ENCODE peak calls at places on chromosomes 5 and 9, in six cellular contexts. D, H, C, G, I and T are unnamed samples.

GRCh38 chr9:136157477-136158265 is 39.0 kb upstream of the TMEM250 start:
- DNase-seq in C (no peak), I (peak), H (no peak), G (no peak), D (no peak), T (no peak)

GRCh38 chr5:74992791-74993190 is 59.6 kb downstream of the GCNT4 start:
- DNase-seq in I (no peak), D (no peak), C (no peak), H (no peak), G (no peak), T (no peak)

GRCh38 chr9:123550797-123551196 is 194.8 kb downstream of the CRB2 start:
- DNase-seq in H (no peak), G (no peak), I (peak), C (no peak), D (no peak), T (no peak)

GRCh38 chr5:154042751-154043150 is 4.0 kb downstream of the MFAP3 start:
- DNase-seq in C (no peak), G (no peak), D (no peak), I (no peak), H (no peak), T (no peak)

GRCh38 chr9:6605202-6605601 is 40.3 kb downstream of the GLDC start:
- DNase-seq in D (no peak), I (no peak), H (no peak), G (no peak), C (no peak), T (no peak)

GRCh38 chr9:17160327-17160726 is 25.5 kb downstream of the CNTLN start:
- DNase-seq in H (no peak), I (no peak), G (no peak), C (no peak), D (no peak), T (no peak)

GRCh38 chr9:111178361-111179043 is 140.2 kb upstream of the LPAR1 start:
- DNase-seq in D (no peak), I (no peak), G (no peak), C (no peak), H (no peak), T (no peak)

GRCh38 chr9:17531642-17532254 is 47.1 kb upstream of the SH3GL2 start:
- DNase-seq in D (no peak), I (peak), H (peak), C (peak), G (no peak), T (peak)

GRCh38 chr9:71763752-71764332 is 4.5 kb downstream of the CEMIP2 start:
- DNase-seq in D (no peak), H (no peak), I (no peak), G (no peak), C (peak), T (no peak)

GRCh38 chr9:117782931-117783788 is 79.0 kb downstream of the TLR4 start:
- DNase-seq in D (peak), I (peak), H (peak), G (peak), C (peak), T (peak)

GRCh38 chr5:149215478-149216042 is 56.1 kb upstream of the AFAP1L1 start:
- DNase-seq in I (no peak), C (no peak), H (no peak), D (no peak), G (no peak), T (no peak)

GRCh38 chr9:7783635-7784063 is 15.9 kb downstream of the DMAC1 start:
- DNase-seq in H (no peak), I (no peak), G (no peak), D (no peak), C (no peak), T (no peak)

GRCh38 chr9:37676411-37676830 is 25.7 kb downstream of the FRMPD1 start:
- DNase-seq in D (no peak), G (no peak), H (no peak), I (no peak), C (no peak), T (no peak)

GRCh38 chr9:79742145-79742820 is 170.5 kb downstream of the TLE4 start:
- DNase-seq in H (no peak), G (no peak), D (no peak), C (no peak), I (no peak), T (no peak)

GRCh38 chr9:80995759-80996158 is 693.6 kb downstream of the TLE1 start:
- DNase-seq in I (no peak), C (no peak), D (no peak), H (no peak), G (no peak), T (no peak)

GRCh38 chr5:372556-372910 is 51.0 kb downstream of the AHRR start:
- DNase-seq in I (peak), H (peak), G (no peak), D (no peak), C (no peak), T (no peak)

GRCh38 chr9:79023134-79023577 is 548.6 kb upstream of the TLE4 start:
- DNase-seq in H (no peak), G (no peak), I (no peak), C (no peak), D (no peak), T (no peak)

GRCh38 chr5:125560476-125561225 is 814.2 kb upstream of the ZNF608 start:
- DNase-seq in I (no peak), C (no peak), G (no peak), H (no peak), D (no peak), T (no peak)

GRCh38 chr5:107218457-107219193 is 452.1 kb downstream of the EFNA5 start:
- DNase-seq in G (no peak), H (no peak), D (no peak), I (no peak), C (no peak), T (no peak)

GRCh38 chr9:134545213-134546211 is 96.1 kb upstream of the COL5A1 start:
- DNase-seq in H (no peak), I (peak), C (no peak), D (no peak), G (no peak), T (no peak)

GRCh38 chr5:18236386-18236785 is 602.1 kb downstream of the TAF11L14 start:
- DNase-seq in D (no peak), H (no peak), C (no peak), I (no peak), G (no peak), T (no peak)

GRCh38 chr9:95025213-95026170 is 292.0 kb downstream of the FANCC start:
- DNase-seq in I (no peak), C (no peak), D (peak), G (no peak), H (peak), T (peak)

GRCh38 chr5:72693546-72693945 is 122.9 kb upstream of the TNPO1 start:
- DNase-seq in C (no peak), D (no peak), H (no peak), I (no peak), G (no peak), T (no peak)

GRCh38 chr9:93669958-93670207 is 93.5 kb downstream of the PHF2 start:
- DNase-seq in C (no peak), H (no peak), G (no peak), D (no peak), I (no peak), T (no peak)

GRCh38 chr9:116365056-116365471 is 211.5 kb downstream of the PAPPA start:
- DNase-seq in H (peak), D (no peak), C (no peak), G (no peak), I (no peak), T (peak)

GRCh38 chr5:104734046-104734445 is 1171.5 kb upstream of the NUDT12 start:
- DNase-seq in G (no peak), D (no peak), C (no peak), I (no peak), H (no peak), T (no peak)

GRCh38 chr5:143582176-143582575 is 178.7 kb upstream of the NR3C1 start:
- DNase-seq in G (no peak), H (no peak), I (no peak), C (no peak), D (no peak), T (no peak)

GRCh38 chr5:175343292-175343691 is 100.7 kb downstream of the DRD1 start:
- DNase-seq in I (no peak), C (no peak), D (no peak), G (no peak), H (no peak), T (no peak)

GRCh38 chr5:73482383-73483193 is 15.7 kb upstream of the BTF3 start:
- DNase-seq in G (no peak), H (no peak), C (no peak), I (no peak), D (no peak), T (no peak)

GRCh38 chr9:121721770-121722169 is 70.3 kb downstream of the DAB2IP start:
- DNase-seq in D (no peak), I (no peak), H (no peak), C (no peak), G (no peak), T (no peak)

GRCh38 chr5:74034738-74035137 is 408.7 kb downstream of the ARHGEF28 start:
- DNase-seq in G (no peak), I (no peak), D (no peak), C (no peak), H (no peak), T (no peak)

GRCh38 chr5:80871541-80871961 is 88.6 kb upstream of the RASGRF2 start:
- DNase-seq in D (no peak), G (no peak), H (no peak), I (no peak), C (no peak), T (no peak)

GRCh38 chr5:52441768-52442167 is 345.9 kb upstream of the ITGA1 start:
- DNase-seq in C (no peak), I (no peak), H (no peak), D (no peak), G (no peak), T (no peak)

GRCh38 chr5:135053989-135054388 is 20.0 kb upstream of the PITX1 start:
- DNase-seq in C (no peak), D (no peak), H (no peak), I (no peak), G (no peak), T (no peak)

GRCh38 chr5:135053278-135053677 is 19.2 kb upstream of the PITX1 start:
- DNase-seq in H (no peak), C (no peak), I (no peak), D (peak), G (no peak), T (no peak)

GRCh38 chr5:135055385-135055784 is 21.4 kb upstream of the PITX1 start:
- DNase-seq in C (no peak), I (no peak), G (no peak), D (peak), H (no peak), T (no peak)

GRCh38 chr5:135052511-135053145 is 18.6 kb upstream of the PITX1 start:
- DNase-seq in I (no peak), G (no peak), H (no peak), D (peak), C (no peak), T (no peak)

DNA sequence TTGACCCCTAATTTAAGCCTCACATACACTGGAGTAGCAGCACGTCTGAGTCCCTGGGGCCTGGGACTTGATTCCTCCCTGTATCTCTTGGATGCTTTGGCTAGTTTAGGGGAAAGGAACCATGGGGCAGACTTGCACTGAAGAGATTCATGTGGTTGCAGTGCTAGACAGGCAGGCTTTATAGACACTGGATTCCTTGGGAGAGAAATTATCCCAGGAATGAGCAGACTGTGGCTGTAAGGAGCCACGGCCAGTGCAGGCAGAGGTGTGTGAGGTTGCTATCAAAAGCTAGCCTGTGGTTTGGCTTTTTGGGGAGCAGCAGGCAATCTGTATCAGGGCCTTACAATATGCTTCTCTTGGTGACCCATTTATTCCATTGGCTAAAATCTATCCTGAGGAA is 20.5 kb upstream of the PITX1 start:
- DNase-seq in H (no peak), C (no peak), I (no peak), D (peak), G (no peak), T (no peak)
- H3K27ac ChIP-seq in H (no peak), C (no peak), I (no peak), D (no peak), G (no peak), T (no peak)

GRCh38 chr5:82798676-82799075 is 278.5 kb downstream of the TMEM167A start:
- DNase-seq in I (no peak), G (no peak), H (no peak), C (no peak), D (no peak), T (no peak)

GRCh38 chr5:82796643-82797416 is 280.4 kb downstream of the TMEM167A start:
- DNase-seq in G (no peak), D (no peak), I (peak), C (no peak), H (no peak), T (no peak)

GRCh38 chr5:82794876-82795275 is 282.3 kb downstream of the TMEM167A start:
- DNase-seq in H (no peak), I (no peak), D (no peak), G (no peak), C (no peak), T (no peak)

GRCh38 chr5:82792001-82792615 is 285.1 kb downstream of the TMEM167A start:
- DNase-seq in H (no peak), G (no peak), I (no peak), D (no peak), C (no peak), T (no peak)

GRCh38 chr5:82793808-82794419 is 283.3 kb downstream of the TMEM167A start:
- DNase-seq in H (peak), G (peak), D (no peak), I (peak), C (peak), T (no peak)
- H3K27ac ChIP-seq in H (no peak), G (no peak), D (no peak), I (no peak), C (no peak), T (no peak)

DNA sequence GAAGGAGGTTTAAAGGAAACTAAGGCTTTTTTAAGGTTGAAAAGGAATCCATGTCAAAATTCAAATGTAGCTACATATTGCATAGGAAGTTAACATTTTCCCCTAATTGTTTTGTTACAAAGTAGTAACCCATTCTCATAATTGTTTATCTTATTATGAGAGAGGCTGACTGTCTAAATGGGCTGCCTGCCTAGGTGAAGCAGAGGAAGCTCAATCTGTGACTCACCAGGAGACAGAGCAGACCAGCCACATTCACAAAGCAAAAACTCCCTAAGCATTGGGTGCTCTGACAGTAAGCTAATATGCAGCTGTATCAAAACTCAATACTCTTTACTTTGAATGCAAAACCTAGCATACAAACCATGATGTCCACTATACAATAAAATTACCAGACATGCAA is 208.5 kb downstream of the ROR2 start:
- DNase-seq in H (no peak), I (no peak), D (no peak), C (no peak), G (no peak), T (no peak)
- H3K27ac ChIP-seq in H (no peak), I (no peak), D (no peak), C (no peak), G (no peak), T (no peak)

GRCh38 chr9:128375865-128376264 is 4.7 kb downstream of the URM1 start:
- DNase-seq in C (no peak), G (no peak), I (no peak), D (no peak), H (no peak), T (no peak)

GRCh38 chr9:128372188-128372641 is 1.0 kb downstream of the URM1 start:
- DNase-seq in I (no peak), H (peak), C (peak), G (no peak), D (no peak), T (no peak)

GRCh38 chr9:128371622-128372117 is 496 bp downstream of the URM1 start:
- DNase-seq in D (no peak), I (no peak), G (no peak), C (no peak), H (no peak), T (no peak)

GRCh38 chr9:128372784-128373183 is 1.6 kb downstream of the URM1 start:
- DNase-seq in D (no peak), C (no peak), H (no peak), G (no peak), I (no peak), T (no peak)

GRCh38 chr9:128374221-128374675 is 3.1 kb downstream of the URM1 start:
- DNase-seq in C (no peak), I (no peak), G (no peak), H (no peak), D (no peak), T (peak)
- H3K27ac ChIP-seq in C (no peak), I (no peak), G (no peak), H (no peak), D (no peak), T (peak)